ENCODE peak calls at places on chromosome 11, in eight cellular contexts. One of them, this sample, is unnamed.

GRCh38 chr11:20353829-20354434 is 9.6 kb upstream of the HTATIP2 start:
- DNase-seq in AG08396: peak; percentile 53
- DNase-seq in NCI-H1417: peak; percentile 24
- DNase-seq in mesendoderm: peak; percentile 37
- DNase-seq in M059J: peak; percentile 52
- DNase-seq in HL-60: peak; percentile 14
- DNase-seq in Ammon's horn: peak; percentile 72
- DNase-seq in dermis microvascular lymphatic vessel endothelial cell: peak; percentile 57
- DNase-seq in this sample: peak; percentile 68

GRCh38 chr11:4393209-4394196 is at the start of gene TRIM21:
- DNase-seq in M059J: peak; percentile 90
- DNase-seq in HL-60: peak; percentile 96
- DNase-seq in Ammon's horn: peak; percentile 89
- DNase-seq in dermis microvascular lymphatic vessel endothelial cell: peak; percentile 76
- DNase-seq in mesendoderm: peak; percentile 92
- DNase-seq in AG08396: peak; percentile 83
- DNase-seq in NCI-H1417: peak; percentile 60
- DNase-seq in this sample: peak; percentile 77

GRCh38 chr11:100808904-100809491 is 121.9 kb downstream of the ARHGAP42 start:
- DNase-seq in M059J: peak; percentile 83
- DNase-seq in mesendoderm: peak; percentile 97
- DNase-seq in dermis microvascular lymphatic vessel endothelial cell: peak; percentile 47
- DNase-seq in Ammon's horn: no peak
- DNase-seq in HL-60: no peak
- DNase-seq in AG08396: no peak
- DNase-seq in NCI-H1417: no peak
- DNase-seq in this sample: no peak

GRCh38 chr11:60912223-60912850 is 1.6 kb upstream of the TMEM109 start:
- DNase-seq in Ammon's horn: no peak
- DNase-seq in M059J: no peak
- DNase-seq in HL-60: no peak
- DNase-seq in mesendoderm: no peak
- DNase-seq in dermis microvascular lymphatic vessel endothelial cell: no peak
- DNase-seq in NCI-H1417: peak; percentile 43
- DNase-seq in AG08396: no peak
- DNase-seq in this sample: no peak

GRCh38 chr11:117614695-117615094 is 182.3 kb downstream of the DSCAML1 start:
- DNase-seq in AG08396: no peak
- DNase-seq in HL-60: no peak
- DNase-seq in dermis microvascular lymphatic vessel endothelial cell: no peak
- DNase-seq in Ammon's horn: no peak
- DNase-seq in mesendoderm: peak; percentile 49
- DNase-seq in M059J: no peak
- DNase-seq in NCI-H1417: no peak
- DNase-seq in this sample: no peak

GRCh38 chr11:36394926-36395325 is 98.8 kb downstream of the PRR5L start:
- DNase-seq in Ammon's horn: no peak
- DNase-seq in dermis microvascular lymphatic vessel endothelial cell: no peak
- DNase-seq in HL-60: no peak
- DNase-seq in AG08396: no peak
- DNase-seq in M059J: no peak
- DNase-seq in mesendoderm: no peak
- DNase-seq in NCI-H1417: no peak
- DNase-seq in this sample: no peak

GRCh38 chr11:64546176-64546575 is 44.8 kb upstream of the SLC22A12 start:
- DNase-seq in AG08396: no peak
- DNase-seq in NCI-H1417: no peak
- DNase-seq in M059J: no peak
- DNase-seq in mesendoderm: no peak
- DNase-seq in dermis microvascular lymphatic vessel endothelial cell: no peak
- DNase-seq in Ammon's horn: no peak
- DNase-seq in HL-60: no peak
- DNase-seq in this sample: no peak

GRCh38 chr11:75323609-75324008 is 27.9 kb downstream of the ARRB1 start:
- DNase-seq in NCI-H1417: peak; percentile 41
- DNase-seq in AG08396: no peak
- DNase-seq in Ammon's horn: no peak
- DNase-seq in HL-60: no peak
- DNase-seq in M059J: no peak
- DNase-seq in mesendoderm: peak; percentile 31
- DNase-seq in dermis microvascular lymphatic vessel endothelial cell: peak; percentile 41
- DNase-seq in this sample: no peak

GRCh38 chr11:114200785-114201184 is 95.4 kb upstream of the NNMT start:
- DNase-seq in NCI-H1417: peak; percentile 87
- DNase-seq in AG08396: no peak
- DNase-seq in Ammon's horn: no peak
- DNase-seq in HL-60: no peak
- DNase-seq in M059J: no peak
- DNase-seq in dermis microvascular lymphatic vessel endothelial cell: no peak
- DNase-seq in mesendoderm: no peak
- DNase-seq in this sample: peak; percentile 64

GRCh38 chr11:125979521-125979920 is 33.7 kb downstream of the VSIG10L2 start:
- DNase-seq in dermis microvascular lymphatic vessel endothelial cell: no peak
- DNase-seq in NCI-H1417: no peak
- DNase-seq in mesendoderm: no peak
- DNase-seq in Ammon's horn: no peak
- DNase-seq in AG08396: no peak
- DNase-seq in HL-60: no peak
- DNase-seq in M059J: no peak
- DNase-seq in this sample: no peak

GRCh38 chr11:79055866-79056632 is 384.8 kb downstream of the TENM4 start:
- DNase-seq in HL-60: no peak
- DNase-seq in NCI-H1417: no peak
- DNase-seq in Ammon's horn: no peak
- DNase-seq in mesendoderm: no peak
- DNase-seq in M059J: peak; percentile 76
- DNase-seq in AG08396: peak; percentile 55
- DNase-seq in dermis microvascular lymphatic vessel endothelial cell: no peak
- DNase-seq in this sample: no peak

GRCh38 chr11:67648140-67648795 is 2.3 kb downstream of the ACY3 start:
- DNase-seq in mesendoderm: peak; percentile 71
- DNase-seq in HL-60: peak; percentile 44
- DNase-seq in dermis microvascular lymphatic vessel endothelial cell: peak; percentile 23
- DNase-seq in NCI-H1417: peak; percentile 56
- DNase-seq in Ammon's horn: no peak
- DNase-seq in M059J: peak; percentile 35
- DNase-seq in AG08396: no peak
- DNase-seq in this sample: no peak

GRCh38 chr11:78380615-78381029 is 37.0 kb downstream of the GAB2 start:
- DNase-seq in mesendoderm: peak; percentile 96
- DNase-seq in AG08396: no peak
- DNase-seq in M059J: no peak
- DNase-seq in dermis microvascular lymphatic vessel endothelial cell: no peak
- DNase-seq in Ammon's horn: no peak
- DNase-seq in HL-60: no peak
- DNase-seq in NCI-H1417: no peak
- DNase-seq in this sample: no peak

GRCh38 chr11:72577271-72577681 is 96.9 kb downstream of the PDE2A start:
- DNase-seq in AG08396: no peak
- DNase-seq in HL-60: no peak
- DNase-seq in mesendoderm: no peak
- DNase-seq in dermis microvascular lymphatic vessel endothelial cell: no peak
- DNase-seq in Ammon's horn: no peak
- DNase-seq in M059J: no peak
- DNase-seq in NCI-H1417: no peak
- DNase-seq in this sample: no peak

GRCh38 chr11:65132238-65132987 is 1.9 kb downstream of the SYVN1 start:
- DNase-seq in M059J: no peak
- DNase-seq in NCI-H1417: no peak
- DNase-seq in Ammon's horn: no peak
- DNase-seq in AG08396: no peak
- DNase-seq in mesendoderm: no peak
- DNase-seq in dermis microvascular lymphatic vessel endothelial cell: no peak
- DNase-seq in HL-60: no peak
- DNase-seq in this sample: no peak

GRCh38 chr11:64284962-64285884 is at the start of gene GPR137:
- DNase-seq in AG08396: peak; percentile 96
- DNase-seq in Ammon's horn: peak; percentile 85
- DNase-seq in dermis microvascular lymphatic vessel endothelial cell: peak; percentile 80
- DNase-seq in M059J: peak; percentile 73
- DNase-seq in HL-60: peak; percentile 84
- DNase-seq in mesendoderm: peak; percentile 66
- DNase-seq in NCI-H1417: peak; percentile 95
- DNase-seq in this sample: peak; percentile 71

GRCh38 chr11:76524919-76525318 is 80.1 kb downstream of the EMSY start:
- DNase-seq in Ammon's horn: no peak
- DNase-seq in HL-60: no peak
- DNase-seq in dermis microvascular lymphatic vessel endothelial cell: peak; percentile 28
- DNase-seq in mesendoderm: no peak
- DNase-seq in M059J: peak; percentile 82
- DNase-seq in AG08396: peak; percentile 24
- DNase-seq in NCI-H1417: no peak
- DNase-seq in this sample: peak; percentile 75

GRCh38 chr11:33256808-33257159 is 397 bp upstream of the HIPK3 start:
- DNase-seq in Ammon's horn: no peak
- DNase-seq in M059J: no peak
- DNase-seq in AG08396: no peak
- DNase-seq in NCI-H1417: no peak
- DNase-seq in HL-60: no peak
- DNase-seq in mesendoderm: no peak
- DNase-seq in dermis microvascular lymphatic vessel endothelial cell: no peak
- DNase-seq in this sample: no peak

GRCh38 chr11:16607675-16608644 is 130.5 kb upstream of the C11orf58 start:
- DNase-seq in dermis microvascular lymphatic vessel endothelial cell: no peak
- DNase-seq in mesendoderm: peak; percentile 95
- DNase-seq in AG08396: peak; percentile 80
- DNase-seq in HL-60: no peak
- DNase-seq in Ammon's horn: peak; percentile 78
- DNase-seq in M059J: peak; percentile 14
- DNase-seq in NCI-H1417: peak; percentile 67
- DNase-seq in this sample: peak; percentile 90

GRCh38 chr11:69876013-69876412 is 56.8 kb upstream of the FGF3 start:
- DNase-seq in NCI-H1417: no peak
- DNase-seq in Ammon's horn: no peak
- DNase-seq in HL-60: no peak
- DNase-seq in dermis microvascular lymphatic vessel endothelial cell: no peak
- DNase-seq in AG08396: no peak
- DNase-seq in M059J: no peak
- DNase-seq in mesendoderm: no peak
- DNase-seq in this sample: no peak

GRCh38 chr11:66221726-66222236 is 46.7 kb upstream of the RAB1B start:
- DNase-seq in dermis microvascular lymphatic vessel endothelial cell: no peak
- DNase-seq in NCI-H1417: no peak
- DNase-seq in HL-60: no peak
- DNase-seq in Ammon's horn: no peak
- DNase-seq in M059J: peak; percentile 39
- DNase-seq in mesendoderm: peak; percentile 39
- DNase-seq in AG08396: no peak
- DNase-seq in this sample: no peak

GRCh38 chr11:116580828-116581227 is 192.0 kb downstream of the BUD13 start:
- DNase-seq in Ammon's horn: peak; percentile 67
- DNase-seq in AG08396: no peak
- DNase-seq in mesendoderm: peak; percentile 87
- DNase-seq in NCI-H1417: peak; percentile 94
- DNase-seq in HL-60: no peak
- DNase-seq in M059J: no peak
- DNase-seq in dermis microvascular lymphatic vessel endothelial cell: no peak
- DNase-seq in this sample: peak; percentile 56

GRCh38 chr11:69918938-69919650 is 99.9 kb upstream of the FGF3 start:
- DNase-seq in dermis microvascular lymphatic vessel endothelial cell: peak; percentile 55
- DNase-seq in HL-60: peak; percentile 54
- DNase-seq in mesendoderm: peak; percentile 79
- DNase-seq in M059J: peak; percentile 51
- DNase-seq in NCI-H1417: peak; percentile 22
- DNase-seq in Ammon's horn: peak; percentile 27
- DNase-seq in AG08396: peak; percentile 84
- DNase-seq in this sample: peak; percentile 37

GRCh38 chr11:126366064-126366822 is 10.8 kb downstream of the ST3GAL4 start:
- DNase-seq in mesendoderm: no peak
- DNase-seq in NCI-H1417: peak; percentile 20
- DNase-seq in M059J: no peak
- DNase-seq in HL-60: no peak
- DNase-seq in Ammon's horn: peak; percentile 64
- DNase-seq in AG08396: no peak
- DNase-seq in dermis microvascular lymphatic vessel endothelial cell: no peak
- DNase-seq in this sample: no peak

GRCh38 chr11:26753738-26754504 is 32.1 kb upstream of the SLC5A12 start:
- DNase-seq in HL-60: peak; percentile 34
- DNase-seq in M059J: peak; percentile 41
- DNase-seq in mesendoderm: peak; percentile 67
- DNase-seq in NCI-H1417: peak; percentile 16
- DNase-seq in dermis microvascular lymphatic vessel endothelial cell: peak; percentile 12
- DNase-seq in Ammon's horn: peak; percentile 67
- DNase-seq in AG08396: peak; percentile 48
- DNase-seq in this sample: peak; percentile 42

GRCh38 chr11:117724104-117724503 is 72.9 kb downstream of the DSCAML1 start:
- DNase-seq in Ammon's horn: no peak
- DNase-seq in mesendoderm: no peak
- DNase-seq in NCI-H1417: no peak
- DNase-seq in dermis microvascular lymphatic vessel endothelial cell: no peak
- DNase-seq in HL-60: no peak
- DNase-seq in AG08396: no peak
- DNase-seq in M059J: no peak
- DNase-seq in this sample: no peak

GRCh38 chr11:2728663-2729332 is 29.0 kb upstream of the KCNQ1OT1 start:
- DNase-seq in NCI-H1417: no peak
- DNase-seq in dermis microvascular lymphatic vessel endothelial cell: no peak
- DNase-seq in AG08396: no peak
- DNase-seq in Ammon's horn: peak; percentile 94
- DNase-seq in HL-60: no peak
- DNase-seq in M059J: no peak
- DNase-seq in mesendoderm: no peak
- DNase-seq in this sample: no peak

GRCh38 chr11:120239713-120240640 is at the start of gene POU2F3:
- DNase-seq in mesendoderm: peak; percentile 56
- DNase-seq in dermis microvascular lymphatic vessel endothelial cell: no peak
- DNase-seq in Ammon's horn: no peak
- DNase-seq in HL-60: no peak
- DNase-seq in NCI-H1417: peak; percentile 64
- DNase-seq in AG08396: no peak
- DNase-seq in M059J: no peak
- DNase-seq in this sample: no peak

GRCh38 chr11:120236169-120237107 is 3.5 kb upstream of the POU2F3 start:
- DNase-seq in mesendoderm: peak; percentile 97
- DNase-seq in AG08396: no peak
- DNase-seq in HL-60: no peak
- DNase-seq in NCI-H1417: no peak
- DNase-seq in M059J: peak; percentile 72
- DNase-seq in dermis microvascular lymphatic vessel endothelial cell: no peak
- DNase-seq in Ammon's horn: no peak
- DNase-seq in this sample: no peak

GRCh38 chr11:46050065-46050464 is 71.2 kb downstream of the PHF21A start:
- DNase-seq in Ammon's horn: no peak
- DNase-seq in M059J: peak; percentile 68
- DNase-seq in AG08396: peak; percentile 62
- DNase-seq in NCI-H1417: no peak
- DNase-seq in mesendoderm: peak; percentile 94
- DNase-seq in HL-60: peak; percentile 27
- DNase-seq in dermis microvascular lymphatic vessel endothelial cell: peak; percentile 2
- DNase-seq in this sample: no peak

GRCh38 chr11:116986521-116987105 is 111.6 kb downstream of the SIK3 start:
- DNase-seq in dermis microvascular lymphatic vessel endothelial cell: no peak
- DNase-seq in Ammon's horn: no peak
- DNase-seq in NCI-H1417: no peak
- DNase-seq in AG08396: peak; percentile 20
- DNase-seq in HL-60: peak; percentile 71
- DNase-seq in mesendoderm: no peak
- DNase-seq in M059J: peak; percentile 79
- DNase-seq in this sample: no peak

GRCh38 chr11:130911306-130911705 is 5.0 kb downstream of the SNX19 start:
- DNase-seq in HL-60: no peak
- DNase-seq in dermis microvascular lymphatic vessel endothelial cell: no peak
- DNase-seq in M059J: no peak
- DNase-seq in Ammon's horn: no peak
- DNase-seq in mesendoderm: no peak
- DNase-seq in AG08396: no peak
- DNase-seq in NCI-H1417: no peak
- DNase-seq in this sample: no peak

This sample was measured in NCI-H748 treated with DMSO at 0.1 percent for 48 hours.